ENCODE peak calls at places on chromosomes 16 and 17, in six cellular contexts. Y is cardiac muscle cell, I is transverse colon, F is AG04450, A is IMR-90, V is heart left ventricle. H is an unnamed sample.

GRCh38 chr17:47978324-47978723 is 7.4 kb downstream of the CDK5RAP3 start:
- DNase-seq in Y (peak), A (peak), I (peak), V (no peak), F (peak), H (peak)

GRCh38 chr17:45282683-45283644 is 21.1 kb upstream of the SPATA32 start:
- DNase-seq in A (peak), V (no peak), F (peak), I (no peak), Y (peak), H (peak)

GRCh38 chr16:74742051-74742481 is 32.6 kb downstream of the FA2H start:
- DNase-seq in F (no peak), I (no peak), A (peak), Y (peak), V (no peak), H (peak)

GRCh38 chr16:49703494-49703893 is 152.4 kb downstream of the ZNF423 start:
- DNase-seq in Y (no peak), V (no peak), F (no peak), I (no peak), A (no peak), H (no peak)

GRCh38 chr17:22517716-22518115 is 825.4 kb downstream of the KCNJ18 start:
- DNase-seq in A (no peak), V (no peak), I (no peak), Y (no peak), F (no peak), H (no peak)

GRCh38 chr17:19376799-19377198 is 1.5 kb upstream of the MAPK7 start:
- DNase-seq in I (no peak), Y (no peak), F (no peak), V (no peak), A (no peak), H (no peak)

GRCh38 chr16:69448470-69449193 is 24.2 kb downstream of the CYB5B start:
- DNase-seq in I (no peak), V (no peak), Y (peak), F (no peak), A (peak), H (peak)

GRCh38 chr16:85136213-85136704 is 24.0 kb upstream of the CIBAR2 start:
- DNase-seq in Y (peak), V (no peak), F (no peak), I (peak), A (no peak), H (no peak)

GRCh38 chr16:19683453-19684236 is 34.4 kb downstream of the KNOP1 start:
- DNase-seq in A (no peak), Y (no peak), I (no peak), V (no peak), F (no peak), H (no peak)

DNA sequence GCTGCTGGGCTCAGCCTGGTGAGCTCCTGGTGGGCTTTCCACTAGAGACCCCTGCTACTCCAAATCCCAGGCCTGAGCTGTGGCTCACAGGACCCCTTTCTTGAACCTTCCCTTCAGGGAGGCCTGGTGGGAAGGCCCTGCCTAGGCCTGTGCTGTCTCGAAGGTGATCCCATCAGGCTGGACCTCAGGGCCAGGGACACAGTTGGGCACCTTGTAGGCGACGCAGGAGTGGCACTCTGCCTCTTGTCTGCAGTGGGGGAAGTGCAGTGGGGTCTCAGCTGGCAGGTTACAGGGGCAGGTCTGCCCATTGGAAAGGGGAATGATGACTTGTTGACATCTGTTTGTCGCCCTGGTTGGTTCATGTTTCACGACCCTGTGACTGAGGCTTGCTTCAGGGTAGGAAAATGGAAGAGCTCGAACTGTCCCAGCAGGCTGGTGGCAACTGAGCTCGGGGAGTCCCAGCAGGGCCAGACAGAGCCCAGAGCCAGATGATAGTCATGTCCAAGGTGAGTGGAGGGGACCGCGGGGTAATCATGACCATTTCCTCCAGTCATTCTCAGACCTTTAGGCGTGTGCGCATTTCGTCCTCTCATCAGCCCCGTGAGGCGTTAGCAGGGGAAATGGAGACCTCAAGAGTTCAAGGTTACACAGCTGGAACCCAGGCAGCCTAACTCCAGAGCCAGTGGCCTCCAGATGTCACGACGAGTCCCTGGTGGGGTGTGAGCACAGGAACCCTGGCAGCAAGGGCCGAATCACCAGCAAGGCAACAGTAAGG is 11.3 kb downstream of the CMIP start:
- DNase-seq in F (no peak), Y (no peak), A (no peak), V (no peak), I (no peak), H (no peak)
- H3K4me3 ChIP-seq in F (no peak), Y (no peak), A (no peak), V (no peak), I (no peak), H (no peak)

DNA sequence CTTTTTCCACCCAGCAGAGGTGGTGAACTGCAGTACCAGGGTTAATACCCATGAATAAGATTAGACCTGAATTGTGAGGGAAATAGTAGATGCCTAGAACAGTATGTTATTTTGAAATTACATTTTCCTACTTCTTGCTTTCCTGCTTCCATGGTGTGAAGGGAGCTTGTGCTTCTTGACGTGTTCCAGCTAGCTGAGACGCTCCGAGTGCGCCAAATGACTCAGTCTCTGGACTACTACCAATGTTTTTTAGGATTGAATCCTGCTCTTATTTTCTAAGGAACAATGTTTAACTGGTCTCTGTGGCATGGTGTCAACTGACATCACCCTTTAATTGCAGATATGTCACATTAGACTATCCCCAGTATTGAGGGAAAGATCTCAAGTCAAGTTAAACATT is 151.2 kb upstream of the MAF start:
- DNase-seq in F (no peak), V (no peak), Y (peak), A (no peak), I (peak), H (no peak)
- TF ChIP-seq CTCF in F (no peak), V (no peak), Y (no peak), A (no peak), I (no peak), H (no peak)

GRCh38 chr17:60151355-60151754 is 1.6 kb downstream of the CA4 start:
- DNase-seq in F (no peak), A (no peak), V (no peak), Y (no peak), I (no peak), H (no peak)
- H3K4me3 ChIP-seq in F (no peak), A (no peak), V (peak), Y (no peak), I (peak), H (no peak)

DNA sequence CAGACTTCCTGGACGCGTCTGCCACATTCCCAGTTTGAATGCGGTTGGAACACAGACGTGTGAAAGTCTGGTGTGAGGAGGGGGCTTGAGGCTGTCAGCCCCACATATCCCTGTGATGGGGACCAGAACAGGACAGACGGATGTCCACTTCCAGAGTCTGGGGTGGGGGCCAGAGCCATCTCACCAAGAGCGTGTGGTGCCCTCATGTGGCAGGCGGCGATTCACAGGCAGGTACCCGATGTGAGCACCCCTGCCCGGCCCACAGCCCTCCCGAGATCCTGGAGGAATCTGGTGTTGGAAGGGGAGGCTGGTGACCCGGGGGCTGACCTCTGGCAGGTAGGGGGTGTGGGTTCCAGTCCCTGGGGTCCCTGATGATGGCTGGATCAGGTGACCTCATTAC is 51.5 kb downstream of the ENGASE start:
- DNase-seq in Y (peak), I (peak), V (no peak), F (no peak), A (no peak), H (no peak)
- TF ChIP-seq CTCF in Y (peak), I (no peak), V (no peak), F (no peak), A (no peak), H (no peak)

GRCh38 chr17:73179878-73180277 is 13.0 kb upstream of the COG1 start:
- DNase-seq in V (no peak), F (no peak), Y (no peak), I (no peak), A (no peak), H (no peak)

GRCh38 chr17:73184133-73184993 is 8.5 kb upstream of the COG1 start:
- DNase-seq in F (no peak), A (no peak), V (no peak), Y (no peak), I (no peak), H (no peak)

GRCh38 chr17:73182616-73183310 is 10.1 kb upstream of the COG1 start:
- DNase-seq in A (no peak), I (no peak), V (no peak), Y (no peak), F (peak), H (no peak)

GRCh38 chr17:73175962-73176565 is 11.3 kb downstream of the SSTR2 start:
- DNase-seq in A (no peak), V (no peak), Y (no peak), F (no peak), I (no peak), H (no peak)

GRCh38 chr17:73179387-73179786 is 13.5 kb upstream of the COG1 start:
- DNase-seq in I (no peak), A (no peak), Y (no peak), V (no peak), F (no peak), H (no peak)
- H3K4me3 ChIP-seq in I (no peak), A (no peak), Y (no peak), V (no peak), F (no peak), H (no peak)

GRCh38 chr16:30722443-30722842 is 23.5 kb downstream of the SRCAP start:
- DNase-seq in Y (no peak), I (no peak), A (no peak), V (no peak), F (no peak), H (no peak)
- TF ChIP-seq CTCF in Y (no peak), I (no peak), A (no peak), V (no peak), F (no peak), H (no peak)

DNA sequence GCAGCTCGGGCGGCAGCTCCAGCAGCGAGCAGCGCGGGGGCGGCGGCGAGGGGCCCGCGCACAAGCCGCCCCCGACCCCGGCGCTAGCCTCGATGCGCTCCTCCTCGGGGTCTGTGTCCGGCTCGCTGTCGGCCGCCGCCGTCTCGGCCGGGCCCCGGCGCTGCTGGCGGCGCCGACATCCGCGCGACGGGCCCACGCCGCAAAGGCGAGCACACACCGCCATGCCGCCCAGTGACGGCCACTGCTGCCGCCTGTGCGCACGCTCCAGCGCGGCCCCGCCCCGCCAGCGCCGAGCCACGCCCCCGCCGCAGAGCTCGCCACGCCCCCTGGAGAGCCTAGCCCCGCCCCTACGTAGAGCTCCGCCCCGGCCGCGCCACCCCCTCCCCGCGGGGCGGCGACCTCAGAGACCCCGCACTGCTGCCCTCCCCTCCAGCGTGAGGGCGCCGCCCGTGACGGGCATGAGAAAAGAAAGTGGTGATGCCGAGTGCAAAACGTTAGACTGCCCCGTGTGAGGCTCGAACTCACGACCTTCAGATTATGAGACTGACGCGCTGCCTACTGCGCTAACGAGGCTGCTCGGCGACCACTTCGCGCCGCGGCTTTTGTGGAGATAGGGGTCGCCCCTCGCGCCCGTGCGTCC is at the start of gene FBXO31:
- DNase-seq in Y (peak), I (peak), A (peak), V (peak), F (peak), H (peak)
- H3K4me3 ChIP-seq in Y (peak), I (peak), A (peak), V (peak), F (peak), H (peak)

DNA sequence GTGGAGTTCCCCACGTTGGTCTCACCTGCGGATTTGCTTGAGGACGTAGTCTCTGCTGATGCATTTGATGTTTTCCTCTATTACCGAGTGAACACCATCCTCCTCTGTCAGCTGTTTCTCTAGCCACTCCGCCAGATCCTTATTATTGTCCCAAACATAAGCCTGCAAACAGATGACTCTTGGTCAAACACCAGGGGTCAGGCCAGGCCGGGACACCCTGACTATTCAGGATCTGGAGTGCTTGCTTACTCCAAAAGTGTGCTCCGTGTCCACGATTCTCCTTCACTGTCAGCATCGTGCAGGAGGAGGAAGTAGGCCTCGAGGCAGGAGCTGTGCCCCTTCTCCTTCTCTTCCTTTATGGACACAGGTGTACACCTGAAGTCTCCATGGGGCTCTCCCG is 140.2 kb downstream of the AATF start:
- DNase-seq in I (no peak), F (no peak), Y (no peak), A (no peak), V (no peak), H (no peak)
- TF ChIP-seq CTCF in I (no peak), F (no peak), Y (no peak), A (no peak), V (no peak), H (no peak)

GRCh38 chr17:31568140-31568938 is 176.9 kb downstream of the RAB11FIP4 start:
- DNase-seq in Y (peak), V (no peak), A (no peak), I (no peak), F (no peak), H (no peak)
- H3K4me3 ChIP-seq in Y (no peak), V (peak), A (no peak), I (no peak), F (no peak), H (no peak)

H was measured in foreskin fibroblast.